ENCODE peak calls at places on chromosome 18, in four cellular contexts. B is K562, S is WTC11, E is HepG2. U is an unnamed sample.

GRCh38 chr18:79524181-79525078 is 128.7 kb downstream of the NFATC1 start:
- DNase-seq in E (no peak), B (no peak), S (no peak), U (no peak)

GRCh38 chr18:62578980-62579511 is 56.2 kb downstream of the ZCCHC2 start:
- DNase-seq in E (no peak), S (no peak), B (no peak), U (peak; percentile 15)

GRCh38 chr18:6022089-6022444 is 126.7 kb upstream of the TMEM200C start:
- DNase-seq in E (no peak), S (no peak), B (no peak), U (no peak)

GRCh38 chr18:22975508-22975907 is 42.4 kb downstream of the RBBP8 start:
- DNase-seq in B (no peak), S (no peak), E (no peak), U (no peak)

GRCh38 chr18:22552254-22552653 is 134.5 kb upstream of the CTAGE1 start:
- DNase-seq in E (no peak), S (no peak), B (no peak), U (no peak)

GRCh38 chr18:22778996-22779395 is 154.1 kb upstream of the RBBP8 start:
- DNase-seq in B (no peak), S (no peak), E (no peak), U (no peak)

GRCh38 chr18:2979871-2980606 is 32.9 kb downstream of the LPIN2 start:
- DNase-seq in B (no peak), E (no peak), S (no peak), U (no peak)

GRCh38 chr18:35236964-35237363 is 3.9 kb upstream of the ZNF397 start:
- DNase-seq in B (no peak), E (no peak), S (no peak), U (no peak)

GRCh38 chr18:47263828-47264314 is 12.4 kb upstream of the SKOR2 start:
- DNase-seq in E (no peak), S (peak; percentile 45), B (no peak), U (no peak)
- TF ChIP-seq SP1 in E (no peak), S (no peak), B (no peak), U (no peak)

GRCh38 chr18:32036506-32037210 is 18.0 kb downstream of the RNF125 start:
- DNase-seq in S (no peak), B (no peak), E (no peak), U (no peak)
- TF ChIP-seq ELF4 in S (no peak), B (no peak), E (no peak), U (no peak)

GRCh38 chr18:40687401-40687800 is 1267.6 kb upstream of the PIK3C3 start:
- DNase-seq in S (no peak), B (no peak), E (no peak), U (no peak)
- TF ChIP-seq SP1 in S (no peak), B (no peak), E (no peak), U (no peak)

GRCh38 chr18:75896865-75897264 is 469.4 kb upstream of the SMIM21 start:
- DNase-seq in B (no peak), E (peak; percentile 8), S (no peak), U (peak; percentile 25)
- TF ChIP-seq ELF4 in B (no peak), E (no peak), S (no peak), U (no peak)

DNA sequence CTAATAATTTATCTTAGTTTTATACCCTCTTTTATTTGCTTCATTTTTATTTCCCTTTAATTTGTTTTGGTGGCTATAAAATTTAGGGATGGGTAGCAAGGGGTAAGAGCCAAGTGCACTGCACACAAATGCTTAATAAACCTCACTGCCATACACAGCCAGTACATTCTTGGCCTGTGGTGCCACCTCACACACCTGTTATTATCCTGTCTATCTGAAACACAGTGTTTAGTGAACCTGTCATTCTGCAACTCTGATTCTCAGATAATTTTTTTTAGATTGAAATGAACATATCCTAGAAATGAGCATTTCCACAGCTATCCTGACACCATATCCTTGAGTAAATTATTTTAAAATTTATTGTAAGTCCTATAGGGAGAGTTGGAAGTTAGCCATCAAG is 807.5 kb downstream of the DCC start:
- DNase-seq in S (no peak), E (no peak), B (no peak), U (no peak)
- TF ChIP-seq SP1 in S (no peak), E (no peak), B (no peak), U (no peak)

DNA sequence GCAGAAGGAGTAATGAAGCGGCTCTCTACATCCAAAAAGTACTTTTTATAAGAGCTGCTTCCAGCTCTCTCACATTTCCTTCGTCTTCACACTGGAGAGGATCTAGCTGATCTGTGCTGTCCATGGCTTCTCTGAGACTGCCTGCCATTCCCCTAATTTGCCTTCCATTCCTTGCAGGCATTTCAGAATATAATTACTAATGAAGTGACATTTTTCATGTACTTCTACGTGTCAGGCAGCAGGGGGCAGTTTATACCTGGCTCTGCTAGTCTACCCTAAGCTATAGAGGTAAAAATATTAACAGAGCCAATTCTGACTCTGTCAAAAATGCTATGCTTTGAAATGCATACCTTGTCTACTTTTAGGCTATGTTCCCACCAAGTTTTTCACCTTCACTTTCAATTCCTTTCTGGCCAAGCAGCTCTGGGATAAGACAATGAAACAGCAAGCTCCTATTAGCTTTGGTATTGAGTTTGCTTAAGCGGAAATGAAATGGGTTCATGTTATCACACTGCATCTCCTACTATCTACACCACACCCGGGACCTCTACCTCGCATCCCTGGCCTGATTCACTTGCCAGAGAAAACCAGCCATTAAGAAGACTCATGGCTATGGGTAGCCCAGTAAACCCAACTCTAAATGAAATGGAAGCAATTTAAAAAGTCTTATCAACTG is 81.9 kb downstream of the MEP1B start:
- DNase-seq in S (peak; percentile 31), E (peak; percentile 36), B (peak; percentile 46), U (peak; percentile 81)
- TF ChIP-seq ELF4 in S (no peak), E (no peak), B (no peak), U (no peak)

GRCh38 chr18:39033312-39033711 is 1467.7 kb upstream of the CELF4 start:
- DNase-seq in E (no peak), S (no peak), B (no peak), U (no peak)

GRCh38 chr18:39039828-39040227 is 1474.2 kb upstream of the CELF4 start:
- DNase-seq in B (no peak), S (no peak), E (no peak), U (no peak)

GRCh38 chr18:39037925-39038324 is 1472.3 kb upstream of the CELF4 start:
- DNase-seq in E (no peak), B (no peak), S (no peak), U (no peak)
- TF ChIP-seq SP1 in E (no peak), B (no peak), S (no peak), U (no peak)

GRCh38 chr18:33014060-33014796 is 241.4 kb upstream of the KLHL14 start:
- DNase-seq in B (no peak), E (peak; percentile 64), S (no peak), U (no peak)

GRCh38 chr18:33010149-33010548 is 237.3 kb upstream of the KLHL14 start:
- DNase-seq in S (no peak), B (no peak), E (peak; percentile 15), U (no peak)
- TF ChIP-seq ELF4 in S (no peak), B (no peak), E (no peak), U (no peak)